ENCODE peak calls at places on chromosomes 1 and 21, in four cellular contexts. Z is pancreas, X is suprapubic skin, K is cardiac muscle cell. T is an unnamed sample. For H3K36me3 and H3K4me1, the result is how much of the 10 kb centered on the place peaks cover.

GRCh38 chr1:245361951-245362350 is 207.2 kb downstream of the KIF26B start:
- DNase-seq in Z (no peak), X (no peak), K (no peak), T (no peak)

GRCh38 chr1:183227963-183228649 is 42.0 kb downstream of the LAMC2 start:
- DNase-seq in Z (peak), X (no peak), K (peak), T (no peak)

GRCh38 chr1:207519505-207520399 is 23.8 kb downstream of the CR1 start:
- DNase-seq in Z (no peak), X (no peak), K (no peak), T (no peak)

GRCh38 chr1:67713071-67713806 is 28.2 kb downstream of the GADD45A start:
- DNase-seq in Z (no peak), X (no peak), K (no peak), T (no peak)

GRCh38 chr1:204410764-204411450 is 710 bp downstream of the PPP1R15B start:
- DNase-seq in Z (no peak), X (peak), K (peak), T (no peak)

GRCh38 chr1:94713472-94714141 is 106.5 kb upstream of the SLC44A3 start:
- DNase-seq in Z (no peak), X (peak), K (peak), T (no peak)

GRCh38 chr1:223872308-223872878 is 26.6 kb upstream of the TP53BP2 start:
- DNase-seq in Z (no peak), X (no peak), K (no peak), T (no peak)

GRCh38 chr1:46072975-46073374 is 59.5 kb downstream of the PIK3R3 start:
- DNase-seq in Z (no peak), X (no peak), K (no peak), T (no peak)

GRCh38 chr1:20753589-20753988 is 21.1 kb upstream of the SH2D5 start:
- DNase-seq in Z (no peak), X (no peak), K (no peak), T (no peak)

GRCh38 chr1:109148838-109149555 is 35.1 kb downstream of the ELAPOR1 start:
- DNase-seq in Z (no peak), X (no peak), K (no peak), T (no peak)

GRCh38 chr1:30027247-30027646 is 696.1 kb downstream of the MATN1 start:
- DNase-seq in Z (no peak), X (no peak), K (no peak), T (no peak)

GRCh38 chr1:244214009-244214967 is 163.2 kb downstream of the ZBTB18 start:
- DNase-seq in Z (no peak), X (no peak), K (no peak), T (no peak)

GRCh38 chr1:203932559-203932958 is 71.2 kb downstream of the SNRPE start:
- DNase-seq in Z (no peak), X (no peak), K (no peak), T (no peak)

GRCh38 chr1:47894718-47895393 is 102.3 kb downstream of the TRABD2B start:
- DNase-seq in Z (no peak), X (no peak), K (no peak), T (no peak)

GRCh38 chr1:116118471-116118870 is 7.3 kb downstream of the MAB21L3 start:
- DNase-seq in Z (no peak), X (no peak), K (peak), T (no peak)

GRCh38 chr21:14675774-14676530 is 129.8 kb upstream of the SAMSN1 start:
- DNase-seq in Z (no peak), X (no peak), K (no peak), T (no peak)

GRCh38 chr1:36486436-36487335 is 4.0 kb upstream of the CSF3R start:
- DNase-seq in Z (peak), X (no peak), K (no peak), T (no peak)

GRCh38 chr1:109796484-109797305 is 33.0 kb upstream of the EPS8L3 start:
- DNase-seq in Z (no peak), X (peak), K (no peak), T (no peak)

GRCh38 chr1:242568666-242569065 is 44.2 kb upstream of the PLD5 start:
- DNase-seq in Z (no peak), X (no peak), K (no peak), T (no peak)

GRCh38 chr1:203278087-203278884 is 27.0 kb upstream of the BTG2 start:
- DNase-seq in Z (peak), X (peak), K (peak), T (no peak)

GRCh38 chr1:168709896-168710305 is 19.1 kb downstream of the DPT start:
- DNase-seq in Z (no peak), X (no peak), K (no peak), T (no peak)

GRCh38 chr1:25066253-25066652 is 136.2 kb upstream of the RUNX3 start:
- DNase-seq in Z (peak), X (no peak), K (peak), T (no peak)

GRCh38 chr1:179823693-179824092 is 53.9 kb downstream of the TOR1AIP2 start:
- DNase-seq in Z (no peak), X (peak), K (no peak), T (no peak)

GRCh38 chr21:44723177-44724131 is 12.1 kb upstream of the TSPEAR start:
- DNase-seq in Z (peak), X (peak), K (no peak), T (peak)

GRCh38 chr1:28036431-28036830 is 52.0 kb downstream of the EYA3 start:
- DNase-seq in Z (no peak), X (no peak), K (no peak), T (no peak)

GRCh38 chr1:32179443-32180185 is at the start of gene TXLNA:
- DNase-seq in Z (peak), X (peak), K (peak), T (peak)

GRCh38 chr1:32179193-32179442 is 357 bp upstream of the TXLNA start:
- DNase-seq in Z (no peak), X (no peak), K (no peak), T (no peak)

GRCh38 chr1:32181065-32181464 is 1.6 kb downstream of the TXLNA start:
- DNase-seq in Z (no peak), X (no peak), K (no peak), T (no peak)

GRCh38 chr1:32180186-32181060 is 948 bp downstream of the TXLNA start:
- DNase-seq in Z (peak), X (peak), K (peak), T (peak)

DNA sequence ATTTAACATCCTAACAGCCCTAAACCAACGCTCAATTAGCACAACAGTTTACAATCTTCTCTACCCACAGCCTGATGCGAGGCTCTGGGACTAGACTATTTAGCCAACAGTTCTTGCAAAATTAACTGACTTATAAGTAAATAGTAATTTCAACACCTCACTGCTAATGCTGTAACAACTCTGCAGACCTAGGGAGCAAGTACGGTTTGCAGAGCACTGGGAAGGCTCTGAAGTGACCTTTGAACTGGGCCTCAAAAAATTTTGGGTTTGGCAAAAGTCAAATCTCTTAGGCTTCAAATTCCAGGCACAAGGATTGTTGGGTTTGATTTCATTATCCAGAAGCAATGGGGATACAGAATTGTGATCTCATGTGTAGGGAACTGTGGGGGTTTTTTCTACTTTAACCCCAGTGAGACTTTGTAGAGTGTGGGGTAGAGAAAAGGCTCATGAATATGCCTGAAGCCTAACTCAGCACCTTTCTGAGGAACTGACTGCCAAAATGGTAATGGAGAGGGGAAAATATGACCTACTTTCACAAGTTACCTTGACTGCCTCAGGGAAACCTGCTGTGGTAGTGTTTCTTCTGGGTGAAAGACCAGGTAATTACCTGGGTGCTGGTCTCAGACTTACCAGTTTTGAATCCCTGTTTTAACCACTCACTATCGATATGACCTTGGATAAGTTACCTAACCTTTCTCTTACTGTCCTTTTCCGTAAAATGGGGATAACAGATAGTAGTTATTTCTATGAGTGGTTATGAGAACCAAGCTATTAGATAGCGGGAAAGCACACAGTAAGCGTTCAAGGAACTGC is 889 bp upstream of the TXLNA start:
- DNase-seq in Z (no peak), X (no peak), K (no peak), T (no peak)
- H3K4me3 ChIP-seq in Z (no peak), X (peak), K (no peak), T (peak)

DNA sequence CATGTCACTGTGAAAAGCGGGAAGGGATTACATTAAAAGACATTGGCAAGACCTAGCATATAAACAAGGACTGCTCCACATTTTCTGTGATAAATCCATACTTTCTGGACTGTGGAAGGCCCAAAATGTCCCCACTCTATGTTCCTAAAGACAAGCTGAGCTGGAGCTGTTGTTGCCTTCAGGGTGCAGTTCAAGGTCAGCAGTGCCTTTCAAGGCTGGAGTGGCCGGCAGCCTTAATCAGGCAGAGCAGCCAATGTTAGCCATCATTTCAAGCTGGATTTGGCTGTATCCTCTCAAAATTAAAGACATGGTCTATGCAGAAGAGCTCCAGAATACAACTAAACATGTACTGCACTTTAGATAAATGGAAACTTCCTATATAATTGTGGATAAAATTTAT is 70.4 kb upstream of the ADAM30 start:
- DNase-seq in Z (no peak), X (no peak), K (peak), T (no peak)
- H3K36me3 ChIP-seq in Z (under half), X (half or more), K (under half), T (under half)

GRCh38 chr1:239711768-239712167 is 325.4 kb downstream of the CHRM3 start:
- DNase-seq in Z (no peak), X (no peak), K (no peak), T (no peak)
- H3K4me1 ChIP-seq in Z (under half), X (under half), K (under half), T (under half)

GRCh38 chr1:100354971-100355394 is 2.7 kb downstream of the CDC14A start:
- DNase-seq in Z (no peak), X (no peak), K (peak), T (no peak)
- H3K4me3 ChIP-seq in Z (no peak), X (peak), K (no peak), T (peak)

GRCh38 chr1:6096243-6097116 is 50.8 kb downstream of the KCNAB2 start:
- DNase-seq in Z (peak), X (no peak), K (no peak), T (no peak)
- H3K36me3 ChIP-seq in Z (under half), X (under half), K (under half), T (under half)

T was measured in CD8-positive, alpha-beta memory T cell.